ENCODE peak calls at places on chromosomes 6 and 20, in ten cellular contexts. F is GM12865, V is cardiac fibroblast, N is NCI-H226, L is NCI-H2171, S is IMR-90, X is mucosa of descending colon, R is HL-60, E is NCI-H1105 treated with DMSO at 0.1 percent for 48 hours, Z is ELR. W is an unnamed sample.

GRCh38 chr20:3477861-3478544 is 7.2 kb downstream of the ATRN start:
- DNase-seq in F (no peak), V (no peak), N (no peak), L (no peak), S (no peak), X (no peak), R (no peak), E (no peak), Z (no peak), W (no peak)

GRCh38 chr20:23125625-23126191 is 39.6 kb upstream of the CD93 start:
- DNase-seq in F (peak), V (peak), N (no peak), L (no peak), S (peak), X (no peak), R (peak), E (no peak), Z (no peak), W (no peak)

GRCh38 chr20:25541676-25542075 is 43.7 kb downstream of the NINL start:
- DNase-seq in F (no peak), V (peak), N (no peak), L (no peak), S (no peak), X (no peak), R (no peak), E (no peak), Z (no peak), W (no peak)

GRCh38 chr6:45614488-45615285 is 237.0 kb upstream of the SUPT3H start:
- DNase-seq in F (no peak), V (no peak), N (no peak), L (no peak), S (peak), X (no peak), R (no peak), E (no peak), Z (peak), W (no peak)

GRCh38 chr6:83884523-83884922 is 25.0 kb downstream of the CYB5R4 start:
- DNase-seq in F (peak), V (peak), N (peak), L (peak), S (peak), X (no peak), R (peak), E (peak), Z (peak), W (peak)

GRCh38 chr20:20594171-20594530 is 118.3 kb downstream of the RALGAPA2 start:
- DNase-seq in F (peak), V (peak), N (no peak), L (peak), S (peak), X (no peak), R (no peak), E (peak), Z (peak), W (peak)

GRCh38 chr6:49978332-49979226 is 9.2 kb upstream of the DEFB113 start:
- DNase-seq in F (peak), V (no peak), N (no peak), L (no peak), S (no peak), X (no peak), R (no peak), E (no peak), Z (no peak), W (no peak)

GRCh38 chr6:130385059-130385695 is 19.4 kb downstream of the TMEM200A start:
- DNase-seq in F (no peak), V (peak), N (no peak), L (no peak), S (no peak), X (no peak), R (no peak), E (peak), Z (no peak), W (no peak)

GRCh38 chr6:16639689-16640480 is 121.4 kb downstream of the ATXN1 start:
- DNase-seq in F (no peak), V (peak), N (peak), L (no peak), S (peak), X (no peak), R (no peak), E (no peak), Z (peak), W (no peak)

GRCh38 chr6:21893778-21894177 is 300.2 kb downstream of the SOX4 start:
- DNase-seq in F (no peak), V (no peak), N (no peak), L (no peak), S (no peak), X (no peak), R (no peak), E (no peak), Z (no peak), W (no peak)